ENCODE peak calls at places on chromosomes 5 and 9, in eight cellular contexts. L is CD8-positive, alpha-beta T cell; J is left colon; R is iris pigment epithelial cell; U is choroid plexus epithelial cell; T is germinal center; K is posterior cingulate gyrus; D is GM12878. O is an unnamed sample.
A peak's percentile ranks its signal among the peaks of the same experiment; 100 is the strongest.

GRCh38 chr5:42944989-42945388 is 95.1 kb downstream of the ANXA2R start:
- DNase-seq in L (no peak), J (no peak), R (peak; percentile 95), U (peak; percentile 90), T (no peak), K (no peak), D (no peak), O (no peak)

GRCh38 chr9:94757158-94757557 is 30.7 kb downstream of the AOPEP start:
- DNase-seq in L (no peak), J (no peak), R (peak; percentile 87), U (peak; percentile 90), T (no peak), K (no peak), D (no peak), O (no peak)

GRCh38 chr5:1762121-1762877 is 37.3 kb downstream of the MRPL36 start:
- DNase-seq in L (no peak), J (peak; percentile 19), R (no peak), U (no peak), T (no peak), K (no peak), D (no peak), O (no peak)

GRCh38 chr9:37996812-37997202 is 72.2 kb downstream of the SHB start:
- DNase-seq in L (no peak), J (no peak), R (no peak), U (no peak), T (no peak), K (no peak), D (no peak), O (no peak)

GRCh38 chr5:4230905-4231561 is 635.4 kb downstream of the IRX1 start:
- DNase-seq in L (no peak), J (no peak), R (no peak), U (no peak), T (no peak), K (no peak), D (no peak), O (no peak)

GRCh38 chr9:125240649-125240999 is 519 bp downstream of the HSPA5 start:
- DNase-seq in L (peak; percentile 6), J (no peak), R (peak; percentile 51), U (peak; percentile 49), T (peak; percentile 22), K (no peak), D (no peak), O (peak; percentile 64)

GRCh38 chr5:128513816-128514215 is 24.2 kb downstream of the FBN2 start:
- DNase-seq in L (no peak), J (no peak), R (peak; percentile 23), U (peak; percentile 57), T (no peak), K (no peak), D (no peak), O (no peak)

GRCh38 chr9:95746408-95747165 is 128.9 kb upstream of the ERCC6L2 start:
- DNase-seq in L (no peak), J (no peak), R (no peak), U (no peak), T (no peak), K (no peak), D (no peak), O (no peak)

GRCh38 chr5:33311893-33312292 is 128.9 kb upstream of the TARS1 start:
- DNase-seq in L (no peak), J (no peak), R (peak; percentile 97), U (peak; percentile 84), T (no peak), K (no peak), D (no peak), O (no peak)

GRCh38 chr9:114856210-114856941 is 50.5 kb upstream of the TNFSF15 start:
- DNase-seq in L (no peak), J (no peak), R (peak; percentile 83), U (peak; percentile 88), T (no peak), K (no peak), D (no peak), O (no peak)

GRCh38 chr9:83440641-83441040 is 97.6 kb downstream of the FRMD3 start:
- DNase-seq in L (no peak), J (no peak), R (no peak), U (no peak), T (no peak), K (no peak), D (no peak), O (no peak)

GRCh38 chr9:95726756-95727155 is 148.7 kb upstream of the ERCC6L2 start:
- DNase-seq in L (no peak), J (no peak), R (peak; percentile 48), U (peak; percentile 75), T (peak; percentile 42), K (no peak), D (no peak), O (peak; percentile 35)

GRCh38 chr5:33824516-33825195 is 67.1 kb downstream of the ADAMTS12 start:
- DNase-seq in L (no peak), J (no peak), R (peak; percentile 83), U (peak; percentile 94), T (no peak), K (no peak), D (peak; percentile 43), O (no peak)

GRCh38 chr5:10921176-10921575 is 160.1 kb upstream of the DAP start:
- DNase-seq in L (no peak), J (no peak), R (no peak), U (no peak), T (no peak), K (no peak), D (no peak), O (no peak)

GRCh38 chr9:25964239-25964638 is 286.0 kb upstream of the TUSC1 start:
- DNase-seq in L (no peak), J (no peak), R (peak; percentile 72), U (peak; percentile 61), T (peak; percentile 4), K (no peak), D (no peak), O (peak; percentile 64)

GRCh38 chr5:179758905-179759304 is 26.3 kb downstream of the MAML1 start:
- DNase-seq in L (no peak), J (no peak), R (no peak), U (no peak), T (no peak), K (no peak), D (no peak), O (no peak)

GRCh38 chr5:150117945-150118560 is 31.7 kb upstream of the CSF1R start:
- DNase-seq in L (no peak), J (no peak), R (no peak), U (peak; percentile 1), T (no peak), K (no peak), D (no peak), O (no peak)

GRCh38 chr5:156870498-156870839 is 20.4 kb downstream of the PPP1R2B start:
- DNase-seq in L (no peak), J (no peak), R (no peak), U (no peak), T (no peak), K (no peak), D (no peak), O (no peak)

GRCh38 chr5:59193616-59194319 is 610.9 kb downstream of the RAB3C start:
- DNase-seq in L (no peak), J (no peak), R (peak; percentile 99), U (peak; percentile 98), T (no peak), K (no peak), D (no peak), O (no peak)

GRCh38 chr9:93931905-93932304 is 23.2 kb downstream of the BARX1 start:
- DNase-seq in L (no peak), J (no peak), R (no peak), U (no peak), T (no peak), K (no peak), D (no peak), O (no peak)

GRCh38 chr5:125870271-125870670 is 552.9 kb upstream of the GRAMD2B start:
- DNase-seq in L (no peak), J (no peak), R (no peak), U (no peak), T (no peak), K (no peak), D (no peak), O (no peak)

GRCh38 chr5:58071566-58071965 is 388.3 kb downstream of the PLK2 start:
- DNase-seq in L (no peak), J (no peak), R (no peak), U (no peak), T (no peak), K (peak; percentile 27), D (no peak), O (no peak)

GRCh38 chr9:35731415-35732184 is 395 bp downstream of the TLN1 start:
- DNase-seq in L (no peak), J (no peak), R (peak; percentile 13), U (peak; percentile 10), T (no peak), K (no peak), D (no peak), O (no peak)

GRCh38 chr5:171835066-171835465 is 49.4 kb downstream of the SMIM23 start:
- DNase-seq in L (no peak), J (no peak), R (no peak), U (no peak), T (no peak), K (no peak), D (no peak), O (no peak)

GRCh38 chr9:35406183-35406959 is 83.5 kb upstream of the RUSC2 start:
- DNase-seq in L (no peak), J (peak; percentile 54), R (peak; percentile 34), U (peak; percentile 28), T (peak; percentile 26), K (no peak), D (no peak), O (no peak)

GRCh38 chr9:96109718-96110351 is 192.1 kb downstream of the HSD17B3 start:
- DNase-seq in L (no peak), J (no peak), R (peak; percentile 66), U (peak; percentile 59), T (no peak), K (no peak), D (no peak), O (no peak)

GRCh38 chr5:104513194-104513602 is 950.6 kb upstream of the NUDT12 start:
- DNase-seq in L (no peak), J (no peak), R (peak; percentile 70), U (peak; percentile 54), T (no peak), K (no peak), D (no peak), O (no peak)

GRCh38 chr9:86637515-86637914 is 283.3 kb upstream of the TUT7 start:
- DNase-seq in L (no peak), J (no peak), R (peak; percentile 47), U (peak; percentile 81), T (no peak), K (no peak), D (no peak), O (no peak)

GRCh38 chr9:111039203-111039907 is 1.1 kb upstream of the LPAR1 start:
- DNase-seq in L (no peak), J (peak; percentile 70), R (no peak), U (no peak), T (no peak), K (no peak), D (no peak), O (no peak)

GRCh38 chr9:132042324-132042723 is 37.3 kb downstream of the MED27 start:
- DNase-seq in L (no peak), J (no peak), R (peak; percentile 97), U (peak; percentile 91), T (no peak), K (no peak), D (no peak), O (no peak)

GRCh38 chr9:6142816-6143454 is 72.7 kb upstream of the IL33 start:
- DNase-seq in L (no peak), J (no peak), R (no peak), U (no peak), T (no peak), K (no peak), D (no peak), O (no peak)

GRCh38 chr5:60546157-60546556 is 153.8 kb downstream of the DEPDC1B start:
- DNase-seq in L (no peak), J (peak; percentile 30), R (no peak), U (no peak), T (no peak), K (no peak), D (no peak), O (no peak)

GRCh38 chr5:178625679-178626483 is 969 bp downstream of the CLK4 start:
- DNase-seq in L (no peak), J (peak; percentile 43), R (peak; percentile 67), U (peak; percentile 70), T (no peak), K (no peak), D (no peak), O (no peak)

GRCh38 chr9:128568470-128569083 is 16.2 kb downstream of the SPTAN1 start:
- DNase-seq in L (no peak), J (no peak), R (peak; percentile 55), U (peak; percentile 27), T (no peak), K (no peak), D (no peak), O (no peak)